ENCODE peak calls at places on chromosomes 5 and 9, in six cellular contexts. J, T, Z, E, O and Y are unnamed samples.

GRCh38 chr5:81422671-81423070 is 28.7 kb upstream of the ACOT12 start:
- DNase-seq in O (no peak), Z (no peak), E (no peak), J (peak), T (no peak), Y (no peak)

GRCh38 chr5:152389209-152389608 is 15.9 kb downstream of the NMUR2 start:
- DNase-seq in Z (no peak), E (no peak), O (no peak), J (no peak), T (no peak), Y (no peak)

GRCh38 chr5:72106922-72107873 is at the start of gene MAP1B:
- DNase-seq in Z (no peak), O (peak), T (peak), E (peak), J (peak), Y (no peak)

GRCh38 chr5:129771058-129771838 is 23.4 kb downstream of the MINAR2 start:
- DNase-seq in E (peak), J (peak), T (peak), Z (peak), O (peak), Y (peak)

GRCh38 chr5:65907138-65907537 is 19.2 kb upstream of the ERBIN start:
- DNase-seq in O (no peak), E (no peak), T (no peak), J (no peak), Z (no peak), Y (no peak)

GRCh38 chr9:89387970-89388867 is 69.9 kb downstream of the SECISBP2 start:
- DNase-seq in T (no peak), J (peak), Z (no peak), E (no peak), O (no peak), Y (no peak)

GRCh38 chr5:125152461-125153189 is 406.2 kb upstream of the ZNF608 start:
- DNase-seq in O (no peak), E (no peak), T (no peak), Z (no peak), J (no peak), Y (no peak)

GRCh38 chr5:82620957-82621600 is 342.9 kb upstream of the RPS23 start:
- DNase-seq in J (no peak), T (no peak), Z (no peak), O (no peak), E (no peak), Y (no peak)

GRCh38 chr5:102536323-102536928 is 37.6 kb upstream of the SLCO6A1 start:
- DNase-seq in Z (no peak), J (no peak), E (no peak), O (no peak), T (peak), Y (peak)

GRCh38 chr5:58156977-58157701 is 302.7 kb downstream of the PLK2 start:
- DNase-seq in T (peak), E (no peak), O (no peak), J (no peak), Z (no peak), Y (no peak)

GRCh38 chr5:10789021-10789420 is 28.0 kb upstream of the DAP start:
- DNase-seq in E (no peak), O (no peak), J (no peak), T (no peak), Z (no peak), Y (no peak)

GRCh38 chr5:143106175-143106574 is 297.3 kb downstream of the NR3C1 start:
- DNase-seq in T (peak), E (no peak), O (no peak), Z (no peak), J (peak), Y (no peak)

GRCh38 chr9:4293293-4293931 is 6.5 kb downstream of the GLIS3 start:
- DNase-seq in J (no peak), Z (no peak), E (no peak), O (no peak), T (no peak), Y (peak)

GRCh38 chr9:120265791-120266190 is 314.2 kb downstream of the CDK5RAP2 start:
- DNase-seq in T (no peak), Z (no peak), O (no peak), E (no peak), J (no peak), Y (no peak)

GRCh38 chr5:148898413-148899075 is 72.1 kb downstream of the ADRB2 start:
- DNase-seq in E (no peak), J (no peak), T (no peak), Z (no peak), O (no peak), Y (no peak)

GRCh38 chr5:135127604-135128240 is 93.7 kb upstream of the PITX1 start:
- DNase-seq in Z (no peak), E (no peak), O (no peak), T (no peak), J (peak), Y (no peak)

GRCh38 chr5:665541-665955 is 27.6 kb downstream of the TPPP start:
- DNase-seq in Z (no peak), T (peak), J (no peak), O (peak), E (no peak), Y (no peak)

GRCh38 chr9:137432687-137433348 is 8.3 kb downstream of the ENTPD8 start:
- DNase-seq in E (no peak), Z (no peak), T (no peak), J (no peak), O (no peak), Y (no peak)

GRCh38 chr9:14103115-14103514 is 210.8 kb downstream of the NFIB start:
- DNase-seq in T (peak), O (no peak), E (no peak), J (no peak), Z (no peak), Y (no peak)
- H3K4me3 ChIP-seq in T (no peak), O (no peak), E (no peak), J (no peak), Z (no peak), Y (no peak)

GRCh38 chr5:76617229-76617628 is 6.0 kb downstream of the F2RL2 start:
- DNase-seq in T (no peak), Z (no peak), J (no peak), E (no peak), O (no peak), Y (no peak)
- H3K4me2 ChIP-seq in T (peak), Z (no peak), J (no peak), E (no peak), O (no peak), Y (no peak)

DNA sequence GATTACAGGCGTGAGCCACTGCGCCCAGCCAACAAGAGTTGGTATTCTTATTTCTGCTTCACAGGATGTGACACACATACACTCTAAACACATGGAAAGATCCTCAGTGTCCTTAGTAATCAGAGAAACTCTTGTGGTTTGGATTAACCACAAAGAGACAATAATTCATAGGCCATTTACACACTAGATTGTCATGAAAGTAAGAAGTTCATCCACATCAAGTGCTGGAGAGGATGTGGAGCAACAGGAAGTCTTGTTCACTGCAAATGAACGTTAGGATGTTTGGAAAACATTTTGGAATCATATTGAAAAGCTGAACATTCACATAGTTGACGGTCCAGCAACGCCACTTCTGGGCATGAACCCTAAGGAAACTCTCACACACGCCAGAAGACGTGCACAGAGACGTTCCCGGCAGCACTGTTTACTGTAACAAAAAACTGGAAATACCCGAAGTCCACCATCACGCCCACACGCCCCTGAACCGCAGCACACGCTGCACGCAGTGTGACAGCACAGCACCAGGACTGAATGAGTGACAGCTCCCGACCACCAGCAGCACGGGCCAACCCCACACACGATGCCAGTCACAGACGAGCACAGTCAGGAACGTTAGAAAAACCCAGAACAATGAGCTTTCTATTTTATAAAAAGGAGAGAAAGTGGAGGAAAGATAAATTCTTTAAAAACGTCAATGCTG is 87.6 kb downstream of the COL23A1 start:
- DNase-seq in Z (no peak), E (no peak), J (no peak), T (no peak), O (no peak), Y (no peak)
- TF ChIP-seq JUND in Z (no peak), E (no peak), J (no peak), T (no peak), O (no peak), Y (no peak)

DNA sequence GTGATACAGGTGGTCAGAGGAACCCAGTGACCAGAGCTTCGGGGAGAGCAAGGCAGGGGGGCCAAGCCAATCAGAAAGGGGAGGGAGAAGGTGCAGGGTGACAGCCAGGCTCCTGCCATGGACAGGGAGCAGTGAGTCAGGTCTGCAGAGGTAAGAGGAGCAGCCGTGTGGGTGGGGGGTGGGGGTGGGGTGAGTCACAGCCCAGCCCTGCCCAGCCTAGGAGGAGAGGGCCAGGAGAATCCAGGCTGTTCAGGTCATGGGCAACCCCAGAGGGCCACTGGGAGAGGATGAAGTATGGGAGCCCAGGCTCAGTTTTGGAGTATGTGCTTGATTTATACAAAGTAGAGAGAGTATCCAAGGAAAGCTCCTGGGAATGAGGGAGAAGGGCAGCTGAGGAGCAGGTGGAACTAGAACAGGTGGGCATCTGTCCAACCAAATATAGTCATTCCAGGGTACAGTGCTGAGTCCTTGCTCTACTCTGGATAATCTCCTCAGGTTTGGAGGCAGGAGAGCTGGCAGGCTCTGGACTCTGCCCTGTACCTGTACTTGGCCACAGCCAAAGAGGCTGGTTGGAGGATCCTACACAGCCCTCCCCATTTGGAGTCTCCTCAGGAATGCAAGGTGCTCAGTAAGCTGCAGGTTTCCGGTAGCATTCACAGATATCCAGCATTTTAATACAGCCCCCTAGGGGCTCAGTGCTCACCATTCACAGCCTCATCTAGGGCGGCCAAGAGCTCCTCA is 1.6 kb downstream of the HBEGF start:
- DNase-seq in E (no peak), Z (no peak), J (no peak), O (peak), T (no peak), Y (no peak)
- H3K4me3 ChIP-seq in E (no peak), Z (no peak), J (no peak), O (no peak), T (no peak), Y (peak)

GRCh38 chr9:113580041-113580953 is 116.8 kb downstream of the RGS3 start:
- DNase-seq in O (no peak), E (no peak), Z (peak), T (no peak), J (no peak), Y (no peak)

GRCh38 chr9:113578279-113578865 is 114.8 kb downstream of the RGS3 start:
- DNase-seq in T (no peak), E (no peak), Z (no peak), O (no peak), J (no peak), Y (no peak)

GRCh38 chr9:113577525-113578261 is 114.2 kb downstream of the RGS3 start:
- DNase-seq in T (peak), J (no peak), Z (no peak), E (no peak), O (no peak), Y (no peak)

GRCh38 chr9:113579270-113580040 is 115.9 kb downstream of the RGS3 start:
- DNase-seq in Z (no peak), O (no peak), T (peak), J (no peak), E (no peak), Y (no peak)

GRCh38 chr9:113578877-113579269 is 115.3 kb downstream of the RGS3 start:
- DNase-seq in Z (peak), O (peak), T (peak), J (no peak), E (no peak), Y (peak)
- H3K4me2 ChIP-seq in Z (peak), O (no peak), T (peak), J (no peak), E (no peak), Y (peak)

DNA sequence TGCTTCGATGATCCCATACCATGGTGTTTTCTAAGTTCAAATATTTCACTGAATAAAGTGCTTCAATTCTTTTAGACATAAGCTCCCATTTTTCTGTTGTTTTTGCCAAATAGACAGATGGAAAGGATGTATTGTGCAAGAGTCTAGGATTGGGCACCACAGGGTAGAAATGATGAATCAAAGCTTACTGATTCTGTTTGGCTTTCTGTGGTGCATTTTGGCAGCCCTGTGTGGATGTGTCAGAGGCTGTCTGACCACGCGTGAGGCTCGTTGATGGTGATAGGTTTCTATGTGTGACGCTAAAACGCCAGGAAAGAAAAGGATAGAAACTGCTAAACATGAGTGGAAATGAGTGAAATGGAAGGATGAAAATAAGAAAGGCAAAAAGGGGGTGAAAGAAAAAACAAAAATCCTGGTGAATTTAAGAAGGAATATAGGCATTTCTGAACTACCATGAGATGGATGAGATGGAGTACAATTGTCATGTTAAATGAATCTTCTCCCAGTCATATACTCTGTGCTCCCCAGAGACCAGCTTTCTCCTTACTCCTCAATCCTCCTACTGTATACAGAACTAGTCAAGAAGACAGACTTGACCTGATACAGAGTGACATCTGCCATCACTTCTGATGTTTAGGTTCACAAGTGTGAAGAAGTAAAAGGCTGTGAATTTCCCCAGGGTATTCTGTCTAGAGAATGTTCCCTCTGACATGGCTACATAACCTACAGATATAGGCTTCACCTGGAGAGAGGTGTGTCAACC is 54.4 kb downstream of the ANKH start:
- DNase-seq in O (no peak), E (no peak), Z (no peak), T (no peak), J (no peak), Y (no peak)
- TF ChIP-seq JUND in O (no peak), E (no peak), Z (no peak), T (peak), J (no peak), Y (no peak)

GRCh38 chr9:19117039-19117716 is 10.1 kb downstream of the PLIN2 start:
- DNase-seq in E (no peak), Z (no peak), O (no peak), J (no peak), T (no peak), Y (no peak)
- H3K4me3 ChIP-seq in E (no peak), Z (no peak), O (no peak), J (no peak), T (no peak), Y (no peak)